ENCODE peak calls at places on chromosome 18, in five cellular contexts. E is fibroblast of villous mesenchyme, U is brain pericyte, L is thyroid gland, N is NCI-H2081. Y is an unnamed sample.

GRCh38 chr18:830315-830901 is 18.4 kb upstream of the YES1 start:
- DNase-seq in E (peak), U (no peak), L (no peak), N (no peak), Y (no peak)

GRCh38 chr18:13437801-13438506 is 219.4 kb downstream of the LDLRAD4 start:
- DNase-seq in E (no peak), U (no peak), L (no peak), N (no peak), Y (no peak)

GRCh38 chr18:3919396-3920061 is 469.6 kb downstream of the TGIF1 start:
- DNase-seq in E (no peak), U (no peak), L (no peak), N (no peak), Y (no peak)

GRCh38 chr18:12041561-12041960 is 52.1 kb upstream of the ANKRD62 start:
- DNase-seq in E (peak), U (no peak), L (no peak), N (no peak), Y (no peak)

GRCh38 chr18:13264986-13265900 is 46.7 kb downstream of the LDLRAD4 start:
- DNase-seq in E (no peak), U (no peak), L (no peak), N (no peak), Y (no peak)

GRCh38 chr18:72866901-72867701 is 686 bp downstream of the NETO1 start:
- DNase-seq in E (no peak), U (no peak), L (no peak), N (peak), Y (peak)

GRCh38 chr18:23735021-23735464 is 45.8 kb downstream of the LAMA3 start:
- DNase-seq in E (peak), U (no peak), L (no peak), N (no peak), Y (no peak)

GRCh38 chr18:36477776-36478175 is 180.3 kb downstream of the FHOD3 start:
- DNase-seq in E (no peak), U (no peak), L (no peak), N (no peak), Y (no peak)

GRCh38 chr18:55833543-55833942 is 245.6 kb upstream of the TCF4 start:
- DNase-seq in E (peak), U (peak), L (no peak), N (no peak), Y (no peak)

GRCh38 chr18:63850010-63850409 is 37.5 kb upstream of the SERPINB2 start:
- DNase-seq in E (peak), U (no peak), L (no peak), N (peak), Y (no peak)

GRCh38 chr18:12569791-12570190 is 88.1 kb downstream of the SPIRE1 start:
- DNase-seq in E (no peak), U (no peak), L (no peak), N (no peak), Y (no peak)

GRCh38 chr18:31206787-31207381 is 44.2 kb upstream of the DSC1 start:
- DNase-seq in E (no peak), U (no peak), L (peak), N (no peak), Y (peak)

GRCh38 chr18:59148192-59148591 is 8.5 kb downstream of the SEC11C start:
- DNase-seq in E (no peak), U (no peak), L (no peak), N (peak), Y (no peak)

GRCh38 chr18:41714872-41715271 is 240.2 kb upstream of the PIK3C3 start:
- DNase-seq in E (peak), U (no peak), L (no peak), N (no peak), Y (no peak)

GRCh38 chr18:51125976-51126375 is 71.5 kb downstream of the MEX3C start:
- DNase-seq in E (no peak), U (no peak), L (no peak), N (no peak), Y (no peak)

GRCh38 chr18:77160515-77160914 is 27.9 kb upstream of the MBP start:
- DNase-seq in E (no peak), U (no peak), L (no peak), N (no peak), Y (no peak)

GRCh38 chr18:50861617-50862016 is 17.3 kb upstream of the ME2 start:
- DNase-seq in E (no peak), U (no peak), L (no peak), N (no peak), Y (no peak)

GRCh38 chr18:22639626-22640025 is 221.9 kb upstream of the CTAGE1 start:
- DNase-seq in E (no peak), U (no peak), L (no peak), N (no peak), Y (no peak)

GRCh38 chr18:63322908-63323634 is 3.5 kb upstream of the BCL2 start:
- DNase-seq in E (peak), U (no peak), L (peak), N (peak), Y (peak)

GRCh38 chr18:75638223-75638596 is 210.7 kb upstream of the SMIM21 start:
- DNase-seq in E (peak), U (no peak), L (no peak), N (no peak), Y (no peak)

GRCh38 chr18:75437979-75438378 is 10.5 kb upstream of the SMIM21 start:
- DNase-seq in E (no peak), U (no peak), L (no peak), N (no peak), Y (no peak)

GRCh38 chr18:70973626-70974025 is 684.8 kb downstream of the SOCS6 start:
- DNase-seq in E (no peak), U (no peak), L (no peak), N (no peak), Y (no peak)

GRCh38 chr18:11877497-11877896 is 26.3 kb downstream of the CHMP1B start:
- DNase-seq in E (no peak), U (no peak), L (no peak), N (no peak), Y (no peak)

GRCh38 chr18:50468802-50469201 is 91.1 kb upstream of the MAPK4 start:
- DNase-seq in E (no peak), U (no peak), L (no peak), N (no peak), Y (no peak)

GRCh38 chr18:13716916-13717315 is 9.4 kb downstream of the FAM210A start:
- DNase-seq in E (peak), U (no peak), L (no peak), N (no peak), Y (peak)

GRCh38 chr18:10751711-10752110 is 225.9 kb downstream of the NAPG start:
- DNase-seq in E (no peak), U (no peak), L (no peak), N (no peak), Y (no peak)

GRCh38 chr18:34122724-34123334 is 101.9 kb downstream of the NOL4 start:
- DNase-seq in E (peak), U (peak), L (peak), N (peak), Y (peak)

GRCh38 chr18:44245026-44245425 is 435.7 kb upstream of the SETBP1 start:
- DNase-seq in E (no peak), U (no peak), L (no peak), N (no peak), Y (no peak)

GRCh38 chr18:79533146-79533545 is 137.4 kb downstream of the NFATC1 start:
- DNase-seq in E (no peak), U (no peak), L (peak), N (no peak), Y (no peak)

GRCh38 chr18:76493213-76494107 is 1.6 kb downstream of the ZNF516 start:
- DNase-seq in E (peak), U (no peak), L (no peak), N (peak), Y (peak)